ENCODE peak calls at places on chromosomes 16 and 17, in five cellular contexts. A, M, O, J and K are unnamed samples.

GRCh38 chr17:4448197-4448980 is 14.6 kb downstream of the SPNS3 start:
- DNase-seq in A (peak), M (no peak), O (no peak), J (no peak), K (no peak)

GRCh38 chr17:39676198-39676819 is 8.1 kb downstream of the PNMT start:
- DNase-seq in A (peak), M (peak), O (no peak), J (no peak), K (peak)

GRCh38 chr16:78789556-78789955 is 690.1 kb downstream of the WWOX start:
- DNase-seq in A (no peak), M (no peak), O (no peak), J (no peak), K (no peak)

GRCh38 chr16:71626858-71627213 is 852 bp downstream of the MARVELD3 start:
- DNase-seq in A (no peak), M (no peak), O (no peak), J (peak), K (peak)

GRCh38 chr17:63544467-63545301 is 5.6 kb upstream of the DCAF7 start:
- DNase-seq in A (no peak), M (no peak), O (no peak), J (peak), K (no peak)

GRCh38 chr16:88769617-88770458 is 15.2 kb downstream of the PIEZO1 start:
- DNase-seq in A (peak), M (peak), O (peak), J (no peak), K (peak)

GRCh38 chr17:17170346-17170976 is 35.7 kb downstream of the PLD6 start:
- DNase-seq in A (no peak), M (peak), O (no peak), J (no peak), K (no peak)

GRCh38 chr17:40348562-40349476 is 15.7 kb downstream of the GJD3 start:
- DNase-seq in A (no peak), M (no peak), O (no peak), J (peak), K (no peak)

GRCh38 chr16:72922714-72923113 is 125.2 kb downstream of the ZFHX3 start:
- DNase-seq in A (no peak), M (no peak), O (no peak), J (no peak), K (no peak)

GRCh38 chr16:69848635-69849545 is 86.8 kb downstream of the WWP2 start:
- DNase-seq in A (no peak), M (peak), O (peak), J (peak), K (no peak)

GRCh38 chr16:28003923-28004322 is 59.6 kb downstream of the GSG1L start:
- DNase-seq in A (no peak), M (no peak), O (no peak), J (no peak), K (no peak)